ENCODE peak calls at places on chromosomes 12 and 14, in five cellular contexts. D is H54, Z is fibroblast of the conjunctiva, Y is lung, M is hypothalamus. E is an unnamed sample.

GRCh38 chr12:106918746-106919145 is 37.0 kb upstream of the TMEM263 start:
- DNase-seq in D (no peak), Z (no peak), Y (no peak), M (no peak), E (no peak)

GRCh38 chr12:96872946-96873345 is 34.1 kb upstream of the NEDD1 start:
- DNase-seq in D (no peak), Z (no peak), Y (no peak), M (no peak), E (no peak)

GRCh38 chr14:100098171-100098570 is 32.9 kb downstream of the EVL start:
- DNase-seq in D (no peak), Z (no peak), Y (no peak), M (no peak), E (no peak)

GRCh38 chr14:74474376-74474775 is 18.7 kb downstream of the NPC2 start:
- DNase-seq in D (no peak), Z (no peak), Y (no peak), M (no peak), E (no peak)

GRCh38 chr14:77529963-77530362 is 31.3 kb upstream of the ISM2 start:
- DNase-seq in D (no peak), Z (no peak), Y (no peak), M (no peak), E (no peak)

GRCh38 chr12:27012239-27012981 is 1.8 kb downstream of the TM7SF3 start:
- DNase-seq in D (no peak), Z (no peak), Y (no peak), M (no peak), E (no peak)

GRCh38 chr14:100587248-100587762 is at the start of gene BEGAIN:
- DNase-seq in D (no peak), Z (no peak), Y (no peak), M (no peak), E (no peak)

GRCh38 chr12:56900583-56900982 is 33.6 kb downstream of the SDR9C7 start:
- DNase-seq in D (peak; percentile 78), Z (no peak), Y (no peak), M (no peak), E (no peak)

GRCh38 chr14:88786715-88787114 is 6.0 kb downstream of the EML5 start:
- DNase-seq in D (no peak), Z (no peak), Y (no peak), M (no peak), E (no peak)

GRCh38 chr12:25107920-25108319 is 87.0 kb downstream of the DNAI7 start:
- DNase-seq in D (no peak), Z (no peak), Y (no peak), M (no peak), E (no peak)

GRCh38 chr14:75041613-75042012 is 9.7 kb downstream of the MLH3 start:
- DNase-seq in D (no peak), Z (no peak), Y (no peak), M (no peak), E (no peak)

GRCh38 chr12:46774011-46774633 is 51.7 kb downstream of the SLC38A4 start:
- DNase-seq in D (no peak), Z (no peak), Y (no peak), M (no peak), E (no peak)

GRCh38 chr12:102440109-102440405 is 40.3 kb downstream of the IGF1 start:
- DNase-seq in D (no peak), Z (no peak), Y (no peak), M (no peak), E (no peak)

GRCh38 chr14:101179691-101180211 is 276.2 kb upstream of the RTL1 start:
- DNase-seq in D (no peak), Z (no peak), Y (peak; percentile 22), M (no peak), E (no peak)

GRCh38 chr12:6960291-6961277 is 9.4 kb downstream of the PTPN6 start:
- DNase-seq in D (no peak), Z (no peak), Y (no peak), M (no peak), E (no peak)

GRCh38 chr12:58416211-58416610 is 474.8 kb downstream of the ATP23 start:
- DNase-seq in D (peak; percentile 11), Z (no peak), Y (no peak), M (no peak), E (no peak)

GRCh38 chr14:99817331-99817730 is 24.1 kb downstream of the EML1 start:
- DNase-seq in D (no peak), Z (no peak), Y (no peak), M (no peak), E (no peak)

GRCh38 chr12:54159140-54159539 is 29.6 kb downstream of the SMUG1 start:
- DNase-seq in D (peak; percentile 49), Z (no peak), Y (no peak), M (no peak), E (peak; percentile 19)

GRCh38 chr14:20722016-20722415 is 23.7 kb upstream of the EDDM3A start:
- DNase-seq in D (no peak), Z (no peak), Y (no peak), M (no peak), E (no peak)

GRCh38 chr14:100048786-100049185 is 16.4 kb upstream of the EVL start:
- DNase-seq in D (no peak), Z (no peak), Y (no peak), M (no peak), E (no peak)

GRCh38 chr14:69316449-69317391 is 56.8 kb downstream of the GALNT16 start:
- DNase-seq in D (peak; percentile 92), Z (peak; percentile 98), Y (peak; percentile 34), M (no peak), E (peak; percentile 10)

GRCh38 chr12:11727133-11727664 is 77.7 kb downstream of the ETV6 start:
- DNase-seq in D (no peak), Z (no peak), Y (no peak), M (no peak), E (no peak)

GRCh38 chr14:75011356-75012097 is 8.8 kb downstream of the EIF2B2 start:
- DNase-seq in D (no peak), Z (no peak), Y (no peak), M (no peak), E (no peak)

GRCh38 chr12:94276725-94277124 is 128.3 kb downstream of the PLXNC1 start:
- DNase-seq in D (no peak), Z (no peak), Y (no peak), M (no peak), E (no peak)

GRCh38 chr12:57475271-57476161 is 4.2 kb downstream of the ARHGAP9 start:
- DNase-seq in D (no peak), Z (no peak), Y (no peak), M (peak; percentile 13), E (peak; percentile 28)

GRCh38 chr14:67572608-67573007 is 27.5 kb downstream of the PIGH start:
- DNase-seq in D (no peak), Z (no peak), Y (no peak), M (no peak), E (no peak)

GRCh38 chr12:12499909-12500604 is 62.6 kb downstream of the DUSP16 start:
- DNase-seq in D (no peak), Z (no peak), Y (no peak), M (no peak), E (no peak)

GRCh38 chr12:24948452-24948815 is 467 bp downstream of the BCAT1 start:
- DNase-seq in D (peak; percentile 8), Z (peak; percentile 31), Y (no peak), M (no peak), E (no peak)

GRCh38 chr14:100592461-100592871 is 5.2 kb upstream of the BEGAIN start:
- DNase-seq in D (peak; percentile 60), Z (no peak), Y (no peak), M (no peak), E (no peak)

GRCh38 chr12:20798561-20798960 is 11.9 kb upstream of the SLCO1B3 start:
- DNase-seq in D (no peak), Z (peak; percentile 1), Y (no peak), M (no peak), E (no peak)

GRCh38 chr12:49389092-49389703 is 21.9 kb downstream of the SPATS2 start:
- DNase-seq in D (no peak), Z (no peak), Y (peak; percentile 32), M (no peak), E (peak; percentile 17)

GRCh38 chr14:77037886-77038511 is 9.5 kb upstream of the IRF2BPL start:
- DNase-seq in D (no peak), Z (no peak), Y (no peak), M (no peak), E (peak; percentile 31)

E was measured in thyroid gland.